ENCODE peak calls at places on chromosome 12, in nine cellular contexts. M is HCT116, X is GM23248, F is GM23338, T is neural progenitor cell, K is SK-N-SH, B is OCI-LY7, Z is PC-3, W is hepatocyte. Y is an unnamed sample. For H3K36me3, the result is how much of the 10 kb centered on the place peaks cover.

GRCh38 chr12:12450043-12450451 is 93.2 kb downstream of the BORCS5 start:
- DNase-seq in M (no peak), X (no peak), F (no peak), T (no peak), K (no peak), B (no peak), Z (no peak), W (no peak), Y (no peak)

GRCh38 chr12:45727994-45728624 is 1.4 kb upstream of the ARID2 start:
- DNase-seq in M (no peak), X (peak), F (no peak), T (no peak), K (no peak), B (no peak), Z (no peak), W (no peak), Y (no peak)

GRCh38 chr12:55743967-55744931 is 1.3 kb downstream of the GDF11 start:
- DNase-seq in M (no peak), X (peak), F (no peak), T (peak), K (peak), B (peak), Z (no peak), W (peak), Y (no peak)

GRCh38 chr12:45986646-45987338 is 3.6 kb downstream of the SCAF11 start:
- DNase-seq in M (no peak), X (peak), F (no peak), T (no peak), K (no peak), B (peak), Z (no peak), W (no peak), Y (no peak)

GRCh38 chr12:25518512-25518911 is 34.6 kb downstream of the LMNTD1 start:
- DNase-seq in M (no peak), X (peak), F (no peak), T (no peak), K (no peak), B (no peak), Z (no peak), W (no peak), Y (no peak)

GRCh38 chr12:67754933-67755697 is 106.6 kb downstream of the DYRK2 start:
- DNase-seq in M (no peak), X (no peak), F (no peak), T (no peak), K (no peak), B (no peak), Z (no peak), W (no peak), Y (no peak)

GRCh38 chr12:113587720-113588119 is 116.0 kb upstream of the LHX5 start:
- DNase-seq in M (no peak), X (no peak), F (peak), T (peak), K (no peak), B (no peak), Z (peak), W (no peak), Y (no peak)

GRCh38 chr12:58537278-58537677 is 383.0 kb downstream of the LRIG3 start:
- DNase-seq in M (no peak), X (peak), F (no peak), T (no peak), K (no peak), B (no peak), Z (peak), W (no peak), Y (no peak)

GRCh38 chr12:91991397-91992187 is 154.1 kb downstream of the BTG1 start:
- DNase-seq in M (no peak), X (no peak), F (no peak), T (no peak), K (no peak), B (peak), Z (peak), W (no peak), Y (peak)

GRCh38 chr12:121388421-121388981 is 11.4 kb upstream of the RNF34 start:
- DNase-seq in M (no peak), X (peak), F (no peak), T (no peak), K (no peak), B (no peak), Z (peak), W (no peak), Y (no peak)

GRCh38 chr12:20220339-20220738 is 148.0 kb upstream of the PDE3A start:
- DNase-seq in M (peak), X (peak), F (peak), T (peak), K (no peak), B (peak), Z (peak), W (peak), Y (peak)

GRCh38 chr12:132445884-132446471 is 44.0 kb upstream of the FBRSL1 start:
- DNase-seq in M (peak), X (peak), F (peak), T (peak), K (no peak), B (peak), Z (peak), W (peak), Y (no peak)

GRCh38 chr12:62370189-62370588 is 96.4 kb upstream of the MON2 start:
- DNase-seq in M (no peak), X (no peak), F (no peak), T (no peak), K (no peak), B (no peak), Z (no peak), W (no peak), Y (no peak)

GRCh38 chr12:32577328-32577727 is 101.8 kb upstream of the DNM1L start:
- DNase-seq in M (no peak), X (no peak), F (no peak), T (no peak), K (no peak), B (no peak), Z (no peak), W (no peak), Y (no peak)

GRCh38 chr12:123104809-123105208 is 46.1 kb downstream of the PITPNM2 start:
- DNase-seq in M (no peak), X (no peak), F (no peak), T (no peak), K (no peak), B (no peak), Z (no peak), W (no peak), Y (no peak)

GRCh38 chr12:57161491-57161890 is 14.1 kb upstream of the LRP1-AS start:
- DNase-seq in M (no peak), X (peak), F (no peak), T (no peak), K (no peak), B (no peak), Z (no peak), W (no peak), Y (no peak)

GRCh38 chr12:28172434-28173030 is 17.7 kb upstream of the CCDC91 start:
- DNase-seq in M (peak), X (peak), F (peak), T (peak), K (peak), B (peak), Z (peak), W (peak), Y (peak)

GRCh38 chr12:57853864-57854556 is 7.5 kb upstream of the CTDSP2 start:
- DNase-seq in M (no peak), X (no peak), F (no peak), T (no peak), K (no peak), B (no peak), Z (peak), W (no peak), Y (no peak)

GRCh38 chr12:3122841-3123678 is 45.9 kb downstream of the TSPAN9 start:
- DNase-seq in M (no peak), X (peak), F (peak), T (no peak), K (peak), B (no peak), Z (peak), W (no peak), Y (no peak)

GRCh38 chr12:9701380-9702154 is 31.3 kb downstream of the CLECL1 start:
- DNase-seq in M (no peak), X (no peak), F (no peak), T (no peak), K (no peak), B (no peak), Z (no peak), W (no peak), Y (no peak)

GRCh38 chr12:43740511-43741100 is 18.0 kb downstream of the PUS7L start:
- DNase-seq in M (no peak), X (peak), F (no peak), T (no peak), K (no peak), B (no peak), Z (no peak), W (no peak), Y (no peak)

GRCh38 chr12:118544569-118544968 is 168.2 kb downstream of the SUDS3 start:
- DNase-seq in M (peak), X (peak), F (no peak), T (no peak), K (no peak), B (no peak), Z (peak), W (no peak), Y (no peak)

GRCh38 chr12:89999699-90000505 is 291.3 kb upstream of the ATP2B1 start:
- DNase-seq in M (no peak), X (peak), F (no peak), T (no peak), K (no peak), B (no peak), Z (no peak), W (no peak), Y (no peak)

DNA sequence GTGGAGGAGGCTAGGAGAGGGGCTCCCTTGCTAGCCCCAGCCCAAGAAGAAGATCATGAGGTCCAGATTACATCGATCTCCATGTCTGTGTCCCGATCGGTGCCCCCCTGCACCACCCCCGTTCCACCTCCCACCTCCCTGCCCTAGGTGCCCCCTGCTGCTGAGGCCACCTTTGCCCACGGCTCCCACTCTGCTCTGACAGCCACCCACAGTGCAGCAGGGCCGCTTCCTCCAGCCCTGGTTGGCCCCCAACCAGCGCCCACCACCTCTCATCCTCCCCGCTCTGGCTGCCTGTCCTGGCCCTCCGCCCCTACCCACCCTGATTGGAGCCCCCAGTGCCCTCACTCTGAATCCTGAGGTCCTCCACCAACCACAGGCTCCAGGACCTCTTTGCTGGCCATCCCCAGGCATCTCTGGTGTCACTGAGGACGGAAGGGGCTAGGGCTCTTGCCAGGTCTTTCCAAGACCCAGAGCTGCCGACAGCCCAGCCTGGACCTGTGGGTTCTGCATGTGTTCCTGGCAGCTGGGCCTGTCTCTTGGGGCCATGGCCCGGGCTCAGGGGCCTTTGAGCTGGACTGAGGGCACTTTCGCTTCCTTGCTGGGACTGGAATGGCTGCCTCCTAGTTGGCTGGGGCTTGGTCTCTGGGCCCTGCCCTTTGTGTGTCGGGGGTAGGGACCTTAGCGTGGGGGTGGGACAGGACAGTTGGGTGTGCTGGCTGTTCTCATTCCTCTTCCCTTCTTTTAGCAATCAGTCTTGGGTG is 7.2 kb upstream of the PLXNC1 start:
- DNase-seq in M (no peak), X (no peak), F (no peak), T (no peak), K (no peak), B (no peak), Z (no peak), W (no peak), Y (no peak)
- TF ChIP-seq EZH2phosphoT487 in M (no peak), X (no peak), F (no peak), T (no peak), K (no peak), B (no peak), Z (no peak), W (no peak), Y (no peak)

GRCh38 chr12:6963016-6963731 is 7.3 kb downstream of the PHB2 start:
- DNase-seq in M (peak), X (no peak), F (peak), T (no peak), K (peak), B (no peak), Z (no peak), W (peak), Y (no peak)
- H3K36me3 ChIP-seq in M (under half), X (under half), F (under half), T (under half), K (under half), B (under half), Z (under half), W (under half), Y (under half)

GRCh38 chr12:98492580-98493140 is 22.7 kb upstream of the TMPO start:
- DNase-seq in M (no peak), X (no peak), F (peak), T (peak), K (no peak), B (no peak), Z (no peak), W (peak), Y (no peak)
- TF ChIP-seq EZH2phosphoT487 in M (no peak), X (no peak), F (no peak), T (no peak), K (no peak), B (no peak), Z (no peak), W (no peak), Y (no peak)

GRCh38 chr12:104352106-104352713 is 48.7 kb downstream of the EID3 start:
- DNase-seq in M (no peak), X (peak), F (no peak), T (no peak), K (no peak), B (no peak), Z (no peak), W (peak), Y (no peak)

GRCh38 chr12:104350211-104350908 is 46.8 kb downstream of the EID3 start:
- DNase-seq in M (no peak), X (no peak), F (no peak), T (no peak), K (no peak), B (no peak), Z (no peak), W (no peak), Y (no peak)

GRCh38 chr12:104353012-104353981 is 49.8 kb downstream of the EID3 start:
- DNase-seq in M (no peak), X (no peak), F (no peak), T (no peak), K (no peak), B (no peak), Z (no peak), W (no peak), Y (no peak)

GRCh38 chr12:104348994-104349494 is 45.5 kb downstream of the EID3 start:
- DNase-seq in M (no peak), X (no peak), F (no peak), T (no peak), K (no peak), B (no peak), Z (no peak), W (no peak), Y (no peak)

GRCh38 chr12:104351023-104351983 is 47.8 kb downstream of the EID3 start:
- DNase-seq in M (no peak), X (no peak), F (peak), T (no peak), K (no peak), B (no peak), Z (no peak), W (no peak), Y (no peak)
- H3K36me3 ChIP-seq in M (half or more), X (half or more), F (under half), T (under half), K (half or more), B (half or more), Z (half or more), W (under half), Y (under half)

GRCh38 chr12:75751769-75752471 is 240.5 kb upstream of the KRR1 start:
- DNase-seq in M (no peak), X (peak), F (no peak), T (no peak), K (no peak), B (no peak), Z (no peak), W (no peak), Y (no peak)

GRCh38 chr12:75747572-75747995 is 236.2 kb upstream of the KRR1 start:
- DNase-seq in M (no peak), X (peak), F (no peak), T (no peak), K (no peak), B (no peak), Z (peak), W (no peak), Y (no peak)

GRCh38 chr12:75754698-75755097 is 243.3 kb upstream of the KRR1 start:
- DNase-seq in M (no peak), X (no peak), F (no peak), T (no peak), K (no peak), B (no peak), Z (no peak), W (no peak), Y (no peak)

GRCh38 chr12:75754141-75754540 is 242.7 kb upstream of the KRR1 start:
- DNase-seq in M (no peak), X (no peak), F (no peak), T (no peak), K (no peak), B (no peak), Z (no peak), W (no peak), Y (no peak)

DNA sequence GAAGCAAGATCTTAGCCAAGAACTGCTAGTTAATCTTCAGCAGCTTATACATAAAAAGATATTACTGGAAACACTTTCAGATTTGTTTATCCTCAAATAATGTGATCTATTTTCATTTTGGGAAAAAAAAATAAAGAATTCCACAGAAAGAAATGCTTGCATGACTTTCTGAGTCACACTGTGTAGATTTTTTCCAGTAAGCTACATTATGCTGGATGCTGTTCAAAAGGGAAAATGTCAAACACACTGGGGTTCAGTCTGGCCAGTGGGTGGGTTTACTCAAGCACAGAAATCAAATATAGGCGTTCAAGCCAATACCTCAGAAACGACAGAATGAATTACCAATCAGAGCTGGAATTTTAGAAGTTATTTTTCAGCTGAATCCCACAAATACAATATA is 239.5 kb upstream of the KRR1 start:
- DNase-seq in M (no peak), X (peak), F (no peak), T (no peak), K (no peak), B (no peak), Z (no peak), W (peak), Y (no peak)
- TF ChIP-seq EZH2phosphoT487 in M (no peak), X (no peak), F (no peak), T (no peak), K (no peak), B (no peak), Z (no peak), W (no peak), Y (no peak)

DNA sequence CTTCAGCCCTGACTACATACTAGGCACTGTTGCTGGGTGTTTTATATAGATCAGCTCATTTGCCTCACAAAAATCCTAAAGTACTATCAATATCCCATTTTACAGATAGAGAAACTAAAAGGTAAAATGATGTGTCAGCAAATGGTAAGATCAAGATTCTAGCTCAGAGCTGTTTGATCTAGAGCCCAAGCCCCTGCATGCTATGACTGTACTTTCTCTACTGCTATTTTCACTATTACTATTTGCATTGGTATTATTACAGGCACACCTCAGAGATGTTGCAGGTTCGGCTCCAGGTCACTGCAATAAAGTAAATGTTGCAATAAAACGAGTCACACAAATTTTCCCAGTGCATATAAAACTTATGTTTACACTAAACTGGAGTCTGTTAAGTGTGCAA is 10.9 kb downstream of the ISCU start:
- DNase-seq in M (no peak), X (peak), F (no peak), T (no peak), K (no peak), B (no peak), Z (peak), W (no peak), Y (peak)
- H3K36me3 ChIP-seq in M (under half), X (under half), F (under half), T (under half), K (under half), B (under half), Z (under half), W (under half), Y (under half)

GRCh38 chr12:51793201-51793600 is 55.3 kb downstream of the FIGNL2 start:
- DNase-seq in M (no peak), X (peak), F (no peak), T (no peak), K (no peak), B (no peak), Z (peak), W (no peak), Y (no peak)
- TF ChIP-seq EZH2phosphoT487 in M (no peak), X (no peak), F (no peak), T (no peak), K (no peak), B (no peak), Z (no peak), W (no peak), Y (no peak)

GRCh38 chr12:868722-869121 is 80.8 kb downstream of the RAD52 start:
- DNase-seq in M (no peak), X (no peak), F (peak), T (peak), K (peak), B (no peak), Z (no peak), W (no peak), Y (no peak)
- H3K36me3 ChIP-seq in M (under half), X (half or more), F (under half), T (under half), K (half or more), B (half or more), Z (under half), W (under half), Y (under half)

GRCh38 chr12:71242511-71242910 is 84.7 kb upstream of the TSPAN8 start:
- DNase-seq in M (no peak), X (no peak), F (no peak), T (no peak), K (no peak), B (no peak), Z (no peak), W (no peak), Y (no peak)
- TF ChIP-seq EZH2phosphoT487 in M (no peak), X (no peak), F (no peak), T (no peak), K (no peak), B (no peak), Z (no peak), W (no peak), Y (no peak)

GRCh38 chr12:93335603-93336162 is 42.0 kb upstream of the NUDT4 start:
- DNase-seq in M (no peak), X (no peak), F (no peak), T (no peak), K (no peak), B (no peak), Z (no peak), W (no peak), Y (no peak)

GRCh38 chr12:93339695-93340094 is 38.0 kb upstream of the NUDT4 start:
- DNase-seq in M (no peak), X (no peak), F (no peak), T (no peak), K (peak), B (no peak), Z (no peak), W (no peak), Y (no peak)

GRCh38 chr12:93336344-93336743 is 41.4 kb upstream of the NUDT4 start:
- DNase-seq in M (no peak), X (no peak), F (peak), T (peak), K (no peak), B (no peak), Z (no peak), W (no peak), Y (no peak)

GRCh38 chr12:93333054-93333453 is 44.7 kb upstream of the NUDT4 start:
- DNase-seq in M (no peak), X (no peak), F (no peak), T (no peak), K (no peak), B (no peak), Z (no peak), W (no peak), Y (no peak)

GRCh38 chr12:93333828-93334227 is 43.9 kb upstream of the NUDT4 start:
- DNase-seq in M (no peak), X (no peak), F (no peak), T (no peak), K (no peak), B (no peak), Z (no peak), W (no peak), Y (no peak)
- H3K36me3 ChIP-seq in M (under half), X (under half), F (under half), T (under half), K (under half), B (under half), Z (under half), W (under half), Y (under half)

Y was measured in MM.1S.